ENCODE peak calls at places on chromosomes 6 and 20, in four cellular contexts. P is NCI-H526, F is GF-D8, R is NCI-H446 treated with DMSO at 0.1 percent for 48 hours. S is an unnamed sample.

GRCh38 chr6:124470803-124471202 is 491.4 kb upstream of the RNF217 start:
- DNase-seq in P (no peak), F (no peak), R (no peak), S (no peak)

GRCh38 chr20:2838847-2839671 is 1.4 kb downstream of the PCED1A start:
- DNase-seq in P (no peak), F (no peak), R (no peak), S (no peak)

GRCh38 chr6:139325686-139326085 is 33.9 kb upstream of the TXLNB start:
- DNase-seq in P (no peak), F (no peak), R (no peak), S (no peak)

GRCh38 chr6:106495014-106495413 is 134.3 kb downstream of the RTN4IP1 start:
- DNase-seq in P (no peak), F (no peak), R (no peak), S (no peak)

GRCh38 chr6:139027620-139028182 is 844 bp upstream of the ABRACL start:
- DNase-seq in P (peak), F (peak), R (no peak), S (no peak)

GRCh38 chr6:22470454-22471368 is 98.7 kb upstream of the HDGFL1 start:
- DNase-seq in P (no peak), F (no peak), R (peak), S (peak)

GRCh38 chr20:37935435-37935834 is 32.5 kb downstream of the VSTM2L start:
- DNase-seq in P (no peak), F (no peak), R (no peak), S (peak)

GRCh38 chr6:93962566-93962965 is 543.2 kb upstream of the EPHA7 start:
- DNase-seq in P (no peak), F (no peak), R (no peak), S (peak)

GRCh38 chr6:140736227-140736626 is 1361.8 kb upstream of the CITED2 start:
- DNase-seq in P (no peak), F (no peak), R (no peak), S (no peak)

GRCh38 chr6:166572370-166573261 is 13.9 kb downstream of the RAMACL start:
- DNase-seq in P (no peak), F (no peak), R (no peak), S (no peak)

GRCh38 chr20:63682384-63683139 is 13.9 kb upstream of the TNFRSF6B start:
- DNase-seq in P (no peak), F (no peak), R (peak), S (peak)

GRCh38 chr6:170091000-170091638 is 199.8 kb downstream of the DLL1 start:
- DNase-seq in P (no peak), F (no peak), R (no peak), S (no peak)

S was measured in MV-4-11.